ENCODE peak calls at places on chromosome 13, in eight cellular contexts. G is psoas muscle; U is stimulated activated CD8-positive, alpha-beta memory T cell treated with anti-CD3 and anti-CD28 coated beads, Interleukin-7, amount 100 ng/mL, for 4 hours; E is stimulated activated naive CD8-positive, alpha-beta T cell treated with anti-CD3 and anti-CD28 coated beads, Interleukin-15, Interleukin-2, amounts not matched to agents 100 U/mL and 50 U/mL, for 24 hours; I is EL; O is activated CD8-positive, alpha-beta T cell treated with anti-CD3 and anti-CD28 coated beads for 36 hours; R is 8988T; S is stimulated activated CD4-positive, alpha-beta T cell treated with anti-CD3 and anti-CD28 coated beads, Interleukin-4, amount 100 ng/mL, for 1 hour. T is an unnamed sample.

GRCh38 chr13:36915106-36915505 is 4.9 kb downstream of the SMAD9 start:
- DNase-seq in G (no peak), U (no peak), E (no peak), I (no peak), O (no peak), R (no peak), S (no peak), T (no peak)

GRCh38 chr13:44368062-44368591 is 5.5 kb upstream of the SERP2 start:
- DNase-seq in G (no peak), U (no peak), E (no peak), I (peak; percentile 63), O (no peak), R (no peak), S (no peak), T (no peak)

GRCh38 chr13:27135023-27135422 is 36.6 kb downstream of the USP12 start:
- DNase-seq in G (no peak), U (no peak), E (no peak), I (no peak), O (no peak), R (no peak), S (no peak), T (no peak)

GRCh38 chr13:100439247-100439955 is 149.2 kb downstream of the GGACT start:
- DNase-seq in G (no peak), U (no peak), E (no peak), I (no peak), O (no peak), R (no peak), S (no peak), T (no peak)

GRCh38 chr13:48448963-48449614 is 36.2 kb upstream of the LPAR6 start:
- DNase-seq in G (no peak), U (no peak), E (no peak), I (peak; percentile 59), O (peak; percentile 10), R (no peak), S (no peak), T (no peak)

GRCh38 chr13:51364404-51365008 is 25.0 kb downstream of the SERPINE3 start:
- DNase-seq in G (no peak), U (no peak), E (no peak), I (peak; percentile 69), O (no peak), R (no peak), S (no peak), T (no peak)

GRCh38 chr13:110340812-110341444 is 33.8 kb downstream of the COL4A2 start:
- DNase-seq in G (peak; percentile 87), U (peak; percentile 53), E (peak; percentile 66), I (peak; percentile 91), O (peak; percentile 84), R (no peak), S (peak; percentile 60), T (peak; percentile 54)

GRCh38 chr13:33855371-33855895 is 37.5 kb downstream of the RFC3 start:
- DNase-seq in G (no peak), U (no peak), E (no peak), I (no peak), O (no peak), R (no peak), S (no peak), T (no peak)

GRCh38 chr13:76954568-76954967 is 6.3 kb downstream of the ACOD1 start:
- DNase-seq in G (no peak), U (no peak), E (no peak), I (no peak), O (no peak), R (no peak), S (no peak), T (no peak)

GRCh38 chr13:97743946-97744345 is 209.5 kb upstream of the IPO5 start:
- DNase-seq in G (no peak), U (no peak), E (no peak), I (peak; percentile 2), O (no peak), R (no peak), S (no peak), T (no peak)

GRCh38 chr13:98847780-98848179 is 95.3 kb upstream of the SLC15A1 start:
- DNase-seq in G (no peak), U (no peak), E (no peak), I (no peak), O (no peak), R (no peak), S (no peak), T (no peak)

GRCh38 chr13:29676941-29677452 is 81.5 kb upstream of the SLC7A1 start:
- DNase-seq in G (no peak), U (no peak), E (no peak), I (peak; percentile 30), O (no peak), R (no peak), S (no peak), T (no peak)